ENCODE peak calls at places on chromosome 21, in six cellular contexts. One of them, this sample, is unnamed.

GRCh38 chr21:40950970-40951369 is 104.0 kb upstream of the DSCAM start:
- DNase-seq in spleen: no peak
- DNase-seq in HFFc6: no peak
- DNase-seq in foreskin keratinocyte: peak; percentile 58
- DNase-seq in fibroblast of the aortic adventitia: no peak
- DNase-seq in A549: no peak
- DNase-seq in this sample: no peak

GRCh38 chr21:31456201-31456600 is 112.1 kb upstream of the TIAM1 start:
- DNase-seq in spleen: no peak
- DNase-seq in HFFc6: no peak
- DNase-seq in foreskin keratinocyte: no peak
- DNase-seq in fibroblast of the aortic adventitia: no peak
- DNase-seq in A549: no peak
- DNase-seq in this sample: no peak

GRCh38 chr21:46562964-46563607 is 41.8 kb downstream of the S100B start:
- DNase-seq in spleen: no peak
- DNase-seq in HFFc6: no peak
- DNase-seq in foreskin keratinocyte: no peak
- DNase-seq in fibroblast of the aortic adventitia: no peak
- DNase-seq in A549: no peak
- DNase-seq in this sample: no peak

GRCh38 chr21:34793471-34793870 is 124.7 kb downstream of the CLIC6 start:
- DNase-seq in spleen: no peak
- DNase-seq in HFFc6: no peak
- DNase-seq in foreskin keratinocyte: no peak
- DNase-seq in fibroblast of the aortic adventitia: no peak
- DNase-seq in A549: no peak
- DNase-seq in this sample: no peak

GRCh38 chr21:14541840-14542495 is 4.1 kb downstream of the SAMSN1 start:
- DNase-seq in spleen: peak; percentile 79
- DNase-seq in HFFc6: no peak
- DNase-seq in foreskin keratinocyte: no peak
- DNase-seq in fibroblast of the aortic adventitia: no peak
- DNase-seq in A549: no peak
- DNase-seq in this sample: no peak

GRCh38 chr21:34498623-34499022 is 13.4 kb downstream of the KCNE1 start:
- DNase-seq in spleen: no peak
- DNase-seq in HFFc6: no peak
- DNase-seq in foreskin keratinocyte: no peak
- DNase-seq in fibroblast of the aortic adventitia: peak; percentile 11
- DNase-seq in A549: no peak
- DNase-seq in this sample: no peak

GRCh38 chr21:14988760-14989159 is 76.0 kb downstream of the NRIP1 start:
- DNase-seq in spleen: no peak
- DNase-seq in HFFc6: no peak
- DNase-seq in foreskin keratinocyte: no peak
- DNase-seq in fibroblast of the aortic adventitia: no peak
- DNase-seq in A549: no peak
- DNase-seq in this sample: no peak

GRCh38 chr21:25836396-25836795 is 101.6 kb downstream of the GABPA start:
- DNase-seq in spleen: no peak
- DNase-seq in HFFc6: no peak
- DNase-seq in foreskin keratinocyte: peak; percentile 10
- DNase-seq in fibroblast of the aortic adventitia: peak; percentile 53
- DNase-seq in A549: no peak
- DNase-seq in this sample: no peak

GRCh38 chr21:32990666-32991065 is 35.1 kb upstream of the OLIG2 start:
- DNase-seq in spleen: no peak
- DNase-seq in HFFc6: no peak
- DNase-seq in foreskin keratinocyte: no peak
- DNase-seq in fibroblast of the aortic adventitia: no peak
- DNase-seq in A549: no peak
- DNase-seq in this sample: peak; percentile 80

GRCh38 chr21:34994646-34995631 is 54.2 kb downstream of the RUNX1 start:
- DNase-seq in spleen: no peak
- DNase-seq in HFFc6: no peak
- DNase-seq in foreskin keratinocyte: no peak
- DNase-seq in fibroblast of the aortic adventitia: no peak
- DNase-seq in A549: no peak
- DNase-seq in this sample: no peak

GRCh38 chr21:46662765-46663500 is 27.5 kb downstream of the PRMT2 start:
- DNase-seq in spleen: no peak
- DNase-seq in HFFc6: no peak
- DNase-seq in foreskin keratinocyte: no peak
- DNase-seq in fibroblast of the aortic adventitia: no peak
- DNase-seq in A549: no peak
- DNase-seq in this sample: no peak

GRCh38 chr21:35025206-35026152 is 23.6 kb downstream of the RUNX1 start:
- DNase-seq in spleen: no peak
- DNase-seq in HFFc6: no peak
- DNase-seq in foreskin keratinocyte: no peak
- DNase-seq in fibroblast of the aortic adventitia: no peak
- DNase-seq in A549: no peak
- DNase-seq in this sample: no peak

GRCh38 chr21:37412603-37413360 is 46.2 kb downstream of the DYRK1A start:
- DNase-seq in spleen: no peak
- DNase-seq in HFFc6: peak; percentile 51
- DNase-seq in foreskin keratinocyte: no peak
- DNase-seq in fibroblast of the aortic adventitia: peak; percentile 65
- DNase-seq in A549: no peak
- DNase-seq in this sample: no peak

GRCh38 chr21:9839011-9839661 is 682.2 kb upstream of the TPTE start:
- DNase-seq in spleen: peak; percentile 81
- DNase-seq in HFFc6: no peak
- DNase-seq in foreskin keratinocyte: no peak
- DNase-seq in fibroblast of the aortic adventitia: no peak
- DNase-seq in A549: no peak
- DNase-seq in this sample: peak; percentile 93

GRCh38 chr21:37829447-37829846 is 86.8 kb downstream of the KCNJ6 start:
- DNase-seq in spleen: peak; percentile 80
- DNase-seq in HFFc6: peak; percentile 35
- DNase-seq in foreskin keratinocyte: peak; percentile 8
- DNase-seq in fibroblast of the aortic adventitia: peak; percentile 7
- DNase-seq in A549: peak; percentile 10
- DNase-seq in this sample: no peak

GRCh38 chr21:16634522-16634914 is 878.3 kb upstream of the CXADR start:
- DNase-seq in spleen: no peak
- DNase-seq in HFFc6: no peak
- DNase-seq in foreskin keratinocyte: no peak
- DNase-seq in fibroblast of the aortic adventitia: no peak
- DNase-seq in A549: no peak
- DNase-seq in this sample: no peak

GRCh38 chr21:33128538-33128937 is 58.6 kb downstream of the OLIG1 start:
- DNase-seq in spleen: no peak
- DNase-seq in HFFc6: no peak
- DNase-seq in foreskin keratinocyte: no peak
- DNase-seq in fibroblast of the aortic adventitia: no peak
- DNase-seq in A549: no peak
- DNase-seq in this sample: no peak

GRCh38 chr21:40053007-40053406 is 185.8 kb downstream of the PCP4 start:
- DNase-seq in spleen: no peak
- DNase-seq in HFFc6: no peak
- DNase-seq in foreskin keratinocyte: no peak
- DNase-seq in fibroblast of the aortic adventitia: no peak
- DNase-seq in A549: no peak
- DNase-seq in this sample: no peak

GRCh38 chr21:15592271-15592860 is 137.4 kb upstream of the USP25 start:
- DNase-seq in spleen: no peak
- DNase-seq in HFFc6: peak; percentile 33
- DNase-seq in foreskin keratinocyte: no peak
- DNase-seq in fibroblast of the aortic adventitia: peak; percentile 76
- DNase-seq in A549: peak; percentile 15
- DNase-seq in this sample: no peak

GRCh38 chr21:34157456-34158025 is 84.2 kb downstream of the MRPS6 start:
- DNase-seq in spleen: no peak
- DNase-seq in HFFc6: no peak
- DNase-seq in foreskin keratinocyte: no peak
- DNase-seq in fibroblast of the aortic adventitia: no peak
- DNase-seq in A549: no peak
- DNase-seq in this sample: no peak

GRCh38 chr21:33211732-33212131 is 18.0 kb upstream of the IFNAR2 start:
- DNase-seq in spleen: no peak
- DNase-seq in HFFc6: no peak
- DNase-seq in foreskin keratinocyte: no peak
- DNase-seq in fibroblast of the aortic adventitia: no peak
- DNase-seq in A549: no peak
- DNase-seq in this sample: no peak

GRCh38 chr21:34687065-34687464 is 18.3 kb downstream of the CLIC6 start:
- DNase-seq in spleen: no peak
- DNase-seq in HFFc6: no peak
- DNase-seq in foreskin keratinocyte: no peak
- DNase-seq in fibroblast of the aortic adventitia: no peak
- DNase-seq in A549: no peak
- DNase-seq in this sample: no peak

GRCh38 chr21:33162436-33162921 is 67.3 kb upstream of the IFNAR2 start:
- DNase-seq in spleen: no peak
- DNase-seq in HFFc6: no peak
- DNase-seq in foreskin keratinocyte: no peak
- DNase-seq in fibroblast of the aortic adventitia: no peak
- DNase-seq in A549: no peak
- DNase-seq in this sample: no peak

GRCh38 chr21:16239659-16240265 is 510.0 kb downstream of the USP25 start:
- DNase-seq in spleen: no peak
- DNase-seq in HFFc6: no peak
- DNase-seq in foreskin keratinocyte: no peak
- DNase-seq in fibroblast of the aortic adventitia: no peak
- DNase-seq in A549: no peak
- DNase-seq in this sample: no peak

GRCh38 chr21:25822981-25823380 is 88.2 kb downstream of the GABPA start:
- DNase-seq in spleen: no peak
- DNase-seq in HFFc6: no peak
- DNase-seq in foreskin keratinocyte: no peak
- DNase-seq in fibroblast of the aortic adventitia: no peak
- DNase-seq in A549: no peak
- DNase-seq in this sample: no peak

GRCh38 chr21:45515241-45516061 is 26.8 kb downstream of the SLC19A1 start:
- DNase-seq in spleen: peak; percentile 77
- DNase-seq in HFFc6: no peak
- DNase-seq in foreskin keratinocyte: no peak
- DNase-seq in fibroblast of the aortic adventitia: no peak
- DNase-seq in A549: no peak
- DNase-seq in this sample: no peak
- TF ChIP-seq CTCF in spleen: no peak
- TF ChIP-seq CTCF in HFFc6: no peak
- TF ChIP-seq CTCF in foreskin keratinocyte: no peak
- TF ChIP-seq CTCF in fibroblast of the aortic adventitia: no peak
- TF ChIP-seq CTCF in A549: no peak
- TF ChIP-seq CTCF in this sample: no peak

DNA sequence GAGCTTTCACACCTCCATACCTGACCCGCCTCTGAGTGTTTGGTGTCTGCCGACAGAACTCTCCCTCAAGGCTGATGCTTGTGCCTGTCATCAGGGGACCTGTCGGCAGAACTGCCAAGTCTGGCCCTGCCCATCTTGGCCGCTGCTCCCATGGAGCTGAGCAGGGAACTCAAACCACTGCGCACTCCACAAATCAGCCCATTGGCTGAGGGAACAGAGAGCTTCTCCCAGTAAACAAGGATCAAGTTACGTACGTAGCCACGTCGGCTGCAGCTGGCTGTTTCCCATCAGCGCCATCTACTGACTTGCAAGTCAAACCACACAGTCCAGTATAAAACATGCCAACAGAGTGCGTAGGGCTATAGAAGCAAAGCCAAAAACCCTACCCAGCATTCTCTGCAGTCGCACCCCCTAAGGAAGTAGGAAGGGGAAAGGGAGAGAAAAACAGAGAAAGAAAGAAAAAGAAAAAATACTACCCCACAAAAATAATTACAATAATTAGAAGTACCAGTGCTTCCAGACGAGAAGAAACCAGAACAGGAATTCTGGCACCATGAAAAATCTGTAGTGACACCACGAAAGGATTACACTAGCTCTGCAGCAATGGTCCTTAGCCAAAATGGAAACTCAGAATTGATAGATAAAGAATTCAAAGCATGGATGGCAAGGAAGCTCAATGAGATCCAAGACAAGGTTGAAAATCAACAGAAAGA is 13.1 kb downstream of the KRTAP13-1 start:
- DNase-seq in spleen: no peak
- DNase-seq in HFFc6: no peak
- DNase-seq in foreskin keratinocyte: peak; percentile 66
- DNase-seq in fibroblast of the aortic adventitia: peak; percentile 1
- DNase-seq in A549: peak; percentile 0
- DNase-seq in this sample: no peak
- TF ChIP-seq CTCF in spleen: no peak
- TF ChIP-seq CTCF in HFFc6: peak; percentile 10
- TF ChIP-seq CTCF in foreskin keratinocyte: peak; percentile 73
- TF ChIP-seq CTCF in fibroblast of the aortic adventitia: no peak
- TF ChIP-seq CTCF in A549: no peak
- TF ChIP-seq CTCF in this sample: peak; percentile 70

GRCh38 chr21:44299085-44299457 is 782 bp upstream of the PFKL start:
- DNase-seq in spleen: no peak
- DNase-seq in HFFc6: peak; percentile 3
- DNase-seq in foreskin keratinocyte: peak; percentile 39
- DNase-seq in fibroblast of the aortic adventitia: peak; percentile 26
- DNase-seq in A549: no peak
- DNase-seq in this sample: no peak

GRCh38 chr21:44297525-44298290 is 2.1 kb upstream of the PFKL start:
- DNase-seq in spleen: peak; percentile 93
- DNase-seq in HFFc6: peak; percentile 73
- DNase-seq in foreskin keratinocyte: peak; percentile 40
- DNase-seq in fibroblast of the aortic adventitia: peak; percentile 81
- DNase-seq in A549: peak; percentile 85
- DNase-seq in this sample: peak; percentile 94

GRCh38 chr21:44299458-44300261 is at the start of gene PFKL:
- DNase-seq in spleen: peak; percentile 93
- DNase-seq in HFFc6: peak; percentile 22
- DNase-seq in foreskin keratinocyte: peak; percentile 7
- DNase-seq in fibroblast of the aortic adventitia: peak; percentile 48
- DNase-seq in A549: peak; percentile 71
- DNase-seq in this sample: no peak

GRCh38 chr21:44296916-44297315 is 2.9 kb upstream of the PFKL start:
- DNase-seq in spleen: no peak
- DNase-seq in HFFc6: no peak
- DNase-seq in foreskin keratinocyte: no peak
- DNase-seq in fibroblast of the aortic adventitia: no peak
- DNase-seq in A549: no peak
- DNase-seq in this sample: no peak

DNA sequence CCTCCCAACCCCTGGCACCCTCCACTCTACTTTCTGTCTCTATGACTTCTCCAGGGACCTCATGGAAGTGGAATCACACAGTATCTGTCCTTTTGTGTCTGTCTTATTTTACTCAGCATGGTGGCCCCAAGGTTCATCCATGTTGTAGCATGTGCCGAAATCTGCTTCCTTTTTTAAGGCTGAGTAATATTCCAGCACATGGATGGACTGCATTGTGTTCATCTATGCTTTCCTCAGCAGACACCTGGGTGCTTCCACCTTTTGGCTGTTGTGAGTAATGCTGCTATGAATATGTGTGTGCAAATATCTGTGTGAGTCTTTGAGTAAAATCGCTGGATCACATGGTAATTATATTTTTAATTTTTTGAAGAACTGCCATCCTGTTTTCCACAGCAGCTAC is 1.6 kb upstream of the PFKL start:
- DNase-seq in spleen: no peak
- DNase-seq in HFFc6: peak; percentile 44
- DNase-seq in foreskin keratinocyte: no peak
- DNase-seq in fibroblast of the aortic adventitia: peak; percentile 3
- DNase-seq in A549: no peak
- DNase-seq in this sample: no peak
- TF ChIP-seq CTCF in spleen: no peak
- TF ChIP-seq CTCF in HFFc6: no peak
- TF ChIP-seq CTCF in foreskin keratinocyte: peak; percentile 54
- TF ChIP-seq CTCF in fibroblast of the aortic adventitia: peak; percentile 27
- TF ChIP-seq CTCF in A549: no peak
- TF ChIP-seq CTCF in this sample: no peak

GRCh38 chr21:36069713-36070573 is at the start of gene CBR1:
- DNase-seq in spleen: peak; percentile 97
- DNase-seq in HFFc6: peak; percentile 94
- DNase-seq in foreskin keratinocyte: peak; percentile 66
- DNase-seq in fibroblast of the aortic adventitia: peak; percentile 97
- DNase-seq in A549: peak; percentile 65
- DNase-seq in this sample: peak; percentile 92
- TF ChIP-seq CTCF in spleen: peak; percentile 53
- TF ChIP-seq CTCF in HFFc6: peak; percentile 9
- TF ChIP-seq CTCF in foreskin keratinocyte: no peak
- TF ChIP-seq CTCF in fibroblast of the aortic adventitia: no peak
- TF ChIP-seq CTCF in A549: no peak
- TF ChIP-seq CTCF in this sample: no peak